ENCODE peak calls at places on chromosomes 12 and 14, in eight cellular contexts. W is neural progenitor cell; L is PC-3; Z is AG10803; R is epithelial cell of esophagus; K is CD8-positive, alpha-beta T cell; Y is uterus; S is transverse colon. I is an unnamed sample.

GRCh38 chr12:11651377-11651776 is 1.9 kb downstream of the ETV6 start:
- DNase-seq in R (no peak), W (no peak), K (no peak), L (no peak), S (no peak), Y (no peak), Z (no peak), I (no peak)

GRCh38 chr12:65208957-65209654 is 39.7 kb downstream of the LEMD3 start:
- DNase-seq in L (no peak), Y (no peak), S (no peak), R (no peak), K (no peak), Z (no peak), W (no peak), I (no peak)

GRCh38 chr14:104509673-104510072 is 69.9 kb upstream of the C14orf180 start:
- DNase-seq in Y (no peak), R (no peak), K (no peak), S (no peak), L (no peak), Z (no peak), W (no peak), I (no peak)

GRCh38 chr14:76112889-76113611 is 38.7 kb upstream of the GPATCH2L start:
- DNase-seq in S (no peak), L (no peak), K (no peak), W (peak), Z (no peak), Y (no peak), R (no peak), I (no peak)

GRCh38 chr12:114220311-114220710 is 185.6 kb downstream of the TBX5 start:
- DNase-seq in S (no peak), R (no peak), L (no peak), Z (no peak), W (peak), K (no peak), Y (no peak), I (no peak)

GRCh38 chr12:69036533-69036932 is 103.6 kb upstream of the CPM start:
- DNase-seq in K (no peak), Z (no peak), W (no peak), L (no peak), S (no peak), Y (no peak), R (no peak), I (no peak)

GRCh38 chr12:19131020-19131431 is 1.5 kb downstream of the PLEKHA5 start:
- DNase-seq in R (peak), K (no peak), Z (peak), W (peak), L (peak), Y (peak), S (peak), I (peak)

GRCh38 chr12:47247418-47247817 is 167.7 kb upstream of the AMIGO2 start:
- DNase-seq in S (peak), Z (peak), K (no peak), Y (no peak), W (no peak), R (peak), L (peak), I (no peak)

GRCh38 chr12:53078425-53079225 is 565 bp downstream of the SPRYD3 start:
- DNase-seq in K (peak), R (peak), Z (peak), W (no peak), Y (no peak), S (peak), L (peak), I (peak)

GRCh38 chr14:56115471-56115870 is 2.7 kb upstream of the PELI2 start:
- DNase-seq in S (no peak), Y (no peak), K (no peak), L (no peak), Z (no peak), W (no peak), R (no peak), I (no peak)

DNA sequence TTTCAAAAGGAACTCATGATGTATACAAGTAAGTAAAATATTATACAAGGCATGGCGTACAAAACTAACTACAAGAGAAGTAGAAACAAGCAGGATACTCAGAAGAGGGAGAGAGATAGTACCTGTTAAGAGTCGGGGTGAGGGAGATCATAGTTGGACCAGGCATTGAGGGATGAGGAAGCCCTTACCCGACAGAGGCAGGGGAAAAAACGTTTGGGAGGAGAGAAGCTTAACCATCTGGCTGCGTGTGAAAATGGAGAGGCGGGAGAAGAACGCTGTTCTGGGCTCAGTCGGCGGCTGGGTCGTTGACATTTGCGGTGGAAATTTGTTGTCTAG is 575 bp upstream of the FMNL3 start:
- DNase-seq in L (no peak), Z (no peak), S (no peak), W (no peak), R (no peak), K (no peak), Y (no peak), I (no peak)
- TF ChIP-seq CTCF in L (no peak), Z (no peak), S (no peak), W (no peak), R (no peak), K (no peak), Y (no peak), I (no peak)

GRCh38 chr12:116123511-116124258 is 153.8 kb downstream of the MED13L start:
- DNase-seq in R (peak), L (peak), Y (no peak), W (peak), Z (peak), K (no peak), S (peak), I (peak)
- H3K4me3 ChIP-seq in R (peak), L (peak), Y (no peak), W (peak), Z (peak), K (no peak), S (no peak), I (peak)

DNA sequence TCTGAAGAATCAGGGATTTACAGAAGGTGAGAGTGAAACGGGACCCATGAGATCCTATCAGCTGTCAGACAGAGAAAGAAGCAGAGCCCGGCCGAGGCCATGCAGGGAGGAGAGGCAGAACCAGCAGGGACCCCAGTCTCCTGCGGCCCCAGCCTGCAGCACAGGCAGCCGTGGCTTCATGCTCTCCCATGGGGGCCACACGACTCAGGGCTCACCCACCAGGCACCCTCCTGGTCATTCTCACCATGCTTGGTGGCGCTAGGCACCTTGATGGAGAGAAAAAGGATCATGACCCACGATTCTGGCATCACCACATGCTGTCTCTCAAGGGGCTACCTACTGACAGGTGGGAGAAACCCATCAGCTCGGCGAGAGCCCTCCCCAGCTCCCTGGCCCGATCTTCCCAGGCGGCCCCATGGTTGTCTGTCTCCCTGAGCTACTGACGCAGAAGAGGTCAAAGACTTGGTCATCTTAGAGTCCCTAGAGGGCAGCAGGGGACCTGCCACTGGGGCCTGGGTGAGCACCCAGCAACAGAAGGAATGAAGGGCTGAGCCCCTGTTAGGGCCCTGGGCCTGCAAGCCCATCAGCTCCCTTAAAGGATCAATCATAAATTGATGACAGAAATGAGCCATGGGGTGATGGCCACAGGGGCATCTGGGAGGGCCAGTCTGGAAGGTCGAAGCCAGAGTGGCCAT is 58.0 kb downstream of the ITPK1 start:
- DNase-seq in S (no peak), Z (no peak), Y (no peak), R (no peak), W (no peak), K (no peak), L (no peak), I (no peak)
- TF ChIP-seq CTCF in S (no peak), Z (no peak), Y (no peak), R (no peak), W (no peak), K (no peak), L (no peak), I (no peak)

GRCh38 chr14:103045387-103045869 is 11.9 kb downstream of the CDC42BPB start:
- DNase-seq in R (no peak), W (no peak), L (no peak), K (no peak), Z (no peak), S (no peak), Y (no peak), I (no peak)
- H3K4me3 ChIP-seq in R (no peak), W (no peak), L (no peak), K (no peak), Z (no peak), S (no peak), Y (no peak), I (no peak)

DNA sequence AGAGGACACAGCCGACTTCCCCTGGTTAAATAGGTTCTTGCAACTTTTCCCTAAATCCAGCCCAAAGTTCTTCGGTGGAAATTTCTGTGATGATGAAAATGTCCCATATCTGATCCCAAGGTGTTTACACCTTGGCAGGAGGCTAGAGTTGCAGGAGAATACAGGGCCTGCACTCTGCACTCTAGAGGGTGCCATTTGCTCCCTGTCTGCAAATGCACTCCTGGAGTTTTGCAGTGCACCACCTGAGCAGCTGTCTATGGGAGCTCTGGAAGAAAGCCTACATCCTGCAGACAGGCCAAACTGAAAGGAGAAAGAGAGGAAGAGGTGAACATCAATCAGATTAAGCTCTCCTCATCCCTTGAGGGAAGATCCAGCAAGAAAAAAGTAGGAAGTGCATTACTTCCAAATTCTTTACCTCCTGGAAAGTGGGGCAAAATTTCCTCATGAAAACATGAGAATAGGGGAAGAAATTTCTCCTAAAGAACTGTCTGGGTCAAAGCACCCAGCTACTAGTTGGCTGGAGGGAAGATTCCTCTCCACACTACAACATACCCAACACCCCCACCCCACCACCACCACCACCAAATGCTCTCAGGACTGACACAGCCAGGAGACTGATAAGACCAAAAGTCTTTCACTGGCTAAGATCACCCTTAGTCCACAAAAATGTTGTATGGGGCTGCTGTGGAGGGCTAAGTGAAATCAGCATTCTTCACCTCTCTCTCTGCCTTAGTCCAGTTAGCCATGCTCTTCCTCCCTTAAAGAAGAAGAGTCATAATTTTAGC is 106.4 kb downstream of the NUAK1 start:
- DNase-seq in S (no peak), L (peak), R (peak), K (no peak), W (no peak), Z (peak), Y (no peak), I (no peak)
- TF ChIP-seq CTCF in S (no peak), L (peak), R (no peak), K (no peak), W (no peak), Z (no peak), Y (no peak), I (no peak)

DNA sequence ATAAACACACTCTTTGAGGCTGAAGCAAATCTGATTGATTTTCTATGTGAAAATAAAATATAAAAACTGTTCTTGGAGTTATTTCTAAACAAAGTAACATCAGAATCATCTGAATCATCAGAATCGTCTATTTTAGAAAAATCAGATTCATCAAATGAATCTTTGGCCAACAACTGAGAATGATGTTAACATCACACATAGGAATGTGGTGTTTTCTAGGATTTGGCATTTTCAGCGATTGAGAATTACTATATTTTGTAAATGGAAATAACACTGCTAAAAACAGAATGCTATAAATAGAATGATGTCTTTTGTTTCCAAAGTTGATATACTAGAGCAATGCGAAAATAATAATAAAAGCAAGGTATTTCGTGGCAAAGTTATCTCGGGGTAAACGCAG is 73.9 kb upstream of the EVL start:
- DNase-seq in R (no peak), Z (no peak), L (no peak), S (no peak), K (no peak), Y (no peak), W (no peak), I (no peak)
- H3K4me3 ChIP-seq in R (no peak), Z (no peak), L (no peak), S (no peak), K (no peak), Y (no peak), W (no peak), I (no peak)

GRCh38 chr12:129193263-129193871 is 340.1 kb downstream of the GLT1D1 start:
- DNase-seq in Y (no peak), S (peak), L (peak), K (no peak), R (no peak), W (peak), Z (no peak), I (peak)
- TF ChIP-seq CTCF in Y (no peak), S (peak), L (peak), K (peak), R (peak), W (peak), Z (peak), I (peak)

GRCh38 chr12:101697197-101697929 is at the start of gene CHPT1:
- DNase-seq in Z (peak), R (no peak), W (peak), K (peak), L (peak), S (peak), Y (peak), I (peak)

GRCh38 chr12:101697930-101698781 is 716 bp downstream of the CHPT1 start:
- DNase-seq in K (no peak), W (no peak), Z (peak), Y (peak), R (peak), S (peak), L (peak), I (peak)

GRCh38 chr12:101698782-101699347 is 1.4 kb downstream of the CHPT1 start:
- DNase-seq in R (no peak), Y (no peak), L (peak), K (no peak), Z (no peak), S (no peak), W (no peak), I (peak)

GRCh38 chr12:101703487-101703886 is 6.0 kb downstream of the CHPT1 start:
- DNase-seq in W (no peak), K (no peak), S (no peak), L (no peak), Z (no peak), R (no peak), Y (no peak), I (no peak)

GRCh38 chr12:101700299-101700820 is 2.9 kb downstream of the CHPT1 start:
- DNase-seq in S (no peak), R (no peak), Z (no peak), K (no peak), L (no peak), Y (no peak), W (no peak), I (no peak)
- H3K4me3 ChIP-seq in S (no peak), R (no peak), Z (no peak), K (no peak), L (no peak), Y (no peak), W (no peak), I (no peak)

DNA sequence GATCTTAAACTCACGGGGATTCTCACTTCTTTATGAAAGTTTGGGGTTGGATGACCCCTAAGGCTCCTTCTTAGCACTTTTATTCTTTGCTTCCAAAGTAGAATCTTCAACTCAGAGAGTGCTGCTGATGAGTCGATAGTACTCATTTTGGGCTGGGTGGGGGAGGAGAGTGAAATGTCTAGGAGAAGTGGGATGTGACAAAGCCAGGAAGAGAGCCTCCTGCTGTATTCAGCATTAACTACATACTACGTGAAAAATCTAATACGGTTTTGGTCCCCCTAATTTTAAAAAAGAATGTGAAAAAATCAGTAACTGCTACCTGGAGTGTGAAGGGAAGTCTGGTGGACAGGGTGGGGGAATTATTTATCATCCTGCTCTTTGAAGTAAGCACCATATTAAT is 148.3 kb downstream of the SAMD4A start:
- DNase-seq in W (no peak), R (peak), S (no peak), K (no peak), L (peak), Z (peak), Y (peak), I (peak)
- TF ChIP-seq CTCF in W (no peak), R (no peak), S (no peak), K (no peak), L (peak), Z (peak), Y (peak), I (peak)

GRCh38 chr14:100283984-100284881 is 22.0 kb downstream of the SLC25A29 start:
- DNase-seq in L (no peak), Z (no peak), S (peak), W (no peak), K (no peak), R (no peak), Y (no peak), I (no peak)
- H3K4me3 ChIP-seq in L (peak), Z (peak), S (peak), W (peak), K (no peak), R (no peak), Y (peak), I (no peak)